ENCODE peak calls at places on chromosomes 4 and X, in eight cellular contexts. U is cardiac muscle cell; I is hepatocyte; R is PC-3; K is H9; M is neural progenitor cell; W is psoas muscle; D is CD8-positive, alpha-beta T cell. A is an unnamed sample.

GRCh38 chrX:21993265-21993664 is 38.9 kb upstream of the PHEX start:
- DNase-seq in U (peak), I (no peak), R (no peak), K (no peak), M (no peak), W (peak), D (no peak), A (no peak)

GRCh38 chr4:136056748-136057147 is 1475.5 kb downstream of the PCDH18 start:
- DNase-seq in U (no peak), I (no peak), R (no peak), K (no peak), M (no peak), W (no peak), D (no peak), A (no peak)

GRCh38 chrX:44474410-44474809 is 68.2 kb downstream of the FUNDC1 start:
- DNase-seq in U (peak), I (no peak), R (peak), K (no peak), M (no peak), W (no peak), D (no peak), A (no peak)

GRCh38 chr4:28287837-28288236 is 1427.2 kb downstream of the STIM2 start:
- DNase-seq in U (peak), I (peak), R (peak), K (no peak), M (no peak), W (no peak), D (no peak), A (peak)

GRCh38 chr4:123997116-123997515 is 600.5 kb downstream of the SPRY1 start:
- DNase-seq in U (no peak), I (no peak), R (peak), K (no peak), M (peak), W (no peak), D (no peak), A (no peak)

GRCh38 chrX:57669961-57670360 is 10.1 kb downstream of the NLRP2B start:
- DNase-seq in U (no peak), I (no peak), R (no peak), K (no peak), M (no peak), W (no peak), D (no peak), A (no peak)

GRCh38 chr4:173288296-173288695 is 45.9 kb downstream of the HMGB2 start:
- DNase-seq in U (peak), I (peak), R (peak), K (peak), M (peak), W (no peak), D (peak), A (no peak)

GRCh38 chrX:16986169-16986568 is 39.7 kb downstream of the REPS2 start:
- DNase-seq in U (no peak), I (no peak), R (no peak), K (no peak), M (no peak), W (no peak), D (no peak), A (no peak)

GRCh38 chrX:66019310-66019652 is 20.6 kb downstream of the VSIG4 start:
- DNase-seq in U (no peak), I (no peak), R (no peak), K (no peak), M (no peak), W (no peak), D (no peak), A (no peak)

GRCh38 chr4:95507561-95507960 is 41.2 kb downstream of the UNC5C start:
- DNase-seq in U (no peak), I (no peak), R (no peak), K (no peak), M (no peak), W (no peak), D (no peak), A (no peak)

GRCh38 chr4:1155314-1155713 is 17.1 kb downstream of the SPON2 start:
- DNase-seq in U (no peak), I (no peak), R (no peak), K (no peak), M (no peak), W (no peak), D (no peak), A (no peak)

GRCh38 chr4:152278505-152279301 is 257.2 kb downstream of the FBXW7 start:
- DNase-seq in U (no peak), I (peak), R (no peak), K (peak), M (no peak), W (no peak), D (no peak), A (no peak)

GRCh38 chr4:4461850-4462249 is 74.9 kb downstream of the NSG1 start:
- DNase-seq in U (no peak), I (peak), R (no peak), K (no peak), M (no peak), W (no peak), D (peak), A (no peak)

GRCh38 chr4:109128589-109128988 is 173.9 kb downstream of the COL25A1 start:
- DNase-seq in U (no peak), I (no peak), R (no peak), K (no peak), M (no peak), W (no peak), D (no peak), A (no peak)

GRCh38 chr4:878796-879729 is 53.1 kb downstream of the GAK start:
- DNase-seq in U (no peak), I (no peak), R (no peak), K (no peak), M (no peak), W (no peak), D (peak), A (no peak)

GRCh38 chr4:129583868-129584267 is 487.9 kb downstream of the C4orf33 start:
- DNase-seq in U (peak), I (no peak), R (no peak), K (no peak), M (no peak), W (peak), D (no peak), A (no peak)

GRCh38 chr4:185782523-185782922 is 29.5 kb downstream of the SORBS2 start:
- DNase-seq in U (peak), I (peak), R (peak), K (no peak), M (no peak), W (no peak), D (no peak), A (no peak)

GRCh38 chrX:95505721-95506120 is 1178.9 kb upstream of the DIAPH2 start:
- DNase-seq in U (no peak), I (peak), R (no peak), K (peak), M (peak), W (no peak), D (no peak), A (no peak)

GRCh38 chrX:35726176-35726575 is 72.0 kb upstream of the MAGEB16 start:
- DNase-seq in U (peak), I (no peak), R (peak), K (no peak), M (no peak), W (no peak), D (no peak), A (no peak)

GRCh38 chrX:44945736-44946135 is 72.7 kb downstream of the KDM6A start:
- DNase-seq in U (no peak), I (no peak), R (peak), K (no peak), M (no peak), W (no peak), D (no peak), A (no peak)

GRCh38 chrX:42290608-42291007 is 367.3 kb upstream of the CASK start:
- DNase-seq in U (peak), I (no peak), R (peak), K (no peak), M (peak), W (no peak), D (no peak), A (no peak)
- TF ChIP-seq CTCF in U (no peak), I (peak), R (peak), K (peak), M (peak), W (no peak), D (no peak), A (peak)

GRCh38 chr4:140400111-140400510 is 26.7 kb downstream of the SCOC start:
- DNase-seq in U (no peak), I (no peak), R (no peak), K (no peak), M (no peak), W (no peak), D (no peak), A (no peak)

GRCh38 chr4:140395668-140396067 is 22.2 kb downstream of the SCOC start:
- DNase-seq in U (no peak), I (no peak), R (peak), K (no peak), M (no peak), W (no peak), D (no peak), A (no peak)
- TF ChIP-seq CTCF in U (no peak), I (no peak), R (peak), K (peak), M (no peak), W (no peak), D (no peak), A (no peak)

GRCh38 chr4:175246941-175247340 is 328.8 kb downstream of the ADAM29 start:
- DNase-seq in U (no peak), I (no peak), R (peak), K (no peak), M (no peak), W (no peak), D (no peak), A (no peak)

GRCh38 chr4:175253184-175253902 is 335.2 kb downstream of the ADAM29 start:
- DNase-seq in U (no peak), I (no peak), R (peak), K (peak), M (peak), W (no peak), D (no peak), A (no peak)

DNA sequence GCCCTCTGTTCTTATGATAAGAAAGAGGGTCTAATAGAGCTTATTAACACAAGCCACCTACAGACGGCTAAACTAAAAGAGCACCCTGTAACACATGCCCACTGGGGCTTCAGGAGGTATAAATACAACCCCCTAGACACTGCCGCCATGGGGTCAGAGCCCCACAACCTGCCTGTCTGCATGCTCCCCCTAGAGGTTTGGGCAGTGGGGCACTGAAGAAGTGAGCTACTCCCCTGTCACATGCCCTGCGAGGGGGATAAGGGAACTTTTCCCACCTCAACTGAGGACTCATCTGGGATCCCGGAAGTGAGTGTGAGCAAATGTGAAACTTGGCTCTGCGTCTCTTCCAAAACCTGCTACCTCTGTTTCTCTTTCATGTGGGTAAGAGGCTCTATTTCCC is 334.5 kb downstream of the ADAM29 start:
- DNase-seq in U (no peak), I (no peak), R (no peak), K (peak), M (no peak), W (no peak), D (no peak), A (no peak)
- TF ChIP-seq CTCF in U (no peak), I (no peak), R (no peak), K (peak), M (no peak), W (no peak), D (no peak), A (no peak)

DNA sequence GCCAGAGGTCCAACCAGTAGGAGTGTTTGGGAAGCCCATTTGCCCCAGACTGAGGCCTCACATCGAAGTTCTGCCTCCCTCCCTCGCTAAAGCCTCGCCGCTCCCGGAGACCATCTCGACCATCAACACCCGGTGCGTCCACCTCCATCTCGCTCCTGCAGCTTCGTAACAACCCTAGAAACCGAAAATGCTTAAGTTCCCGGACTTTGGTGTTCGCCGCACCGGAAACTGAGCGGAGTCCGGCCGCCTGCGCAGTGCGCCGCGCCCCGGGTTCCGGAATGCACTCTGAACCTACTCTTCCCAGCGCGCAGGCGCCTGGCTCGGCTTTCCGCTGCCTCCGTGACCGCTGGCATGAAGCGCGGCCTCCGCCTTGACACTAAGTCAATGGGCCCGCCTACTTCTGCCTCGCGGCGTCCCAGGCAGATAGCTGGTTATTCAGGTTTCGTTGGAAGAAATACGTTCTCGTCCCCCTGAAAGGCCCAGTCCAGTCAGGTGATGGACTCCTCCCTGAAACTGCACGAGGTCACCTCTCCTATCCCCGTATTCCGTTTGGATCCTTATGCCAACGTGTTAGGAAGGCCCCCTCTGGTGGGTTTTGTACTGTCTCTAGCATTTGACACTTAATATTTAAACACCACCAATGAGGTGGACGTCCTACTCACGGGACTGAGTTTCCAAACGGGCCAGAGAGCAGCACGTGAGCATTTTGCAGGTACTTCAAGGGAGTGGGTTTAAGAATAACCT is 21.4 kb downstream of the FABP2 start:
- DNase-seq in U (peak), I (peak), R (peak), K (peak), M (peak), W (peak), D (peak), A (peak)
- TF ChIP-seq CTCF in U (peak), I (peak), R (no peak), K (peak), M (peak), W (no peak), D (no peak), A (peak)

GRCh38 chrX:71612256-71612655 is 6.1 kb downstream of the CXCR3 start:
- DNase-seq in U (no peak), I (no peak), R (no peak), K (no peak), M (no peak), W (no peak), D (no peak), A (no peak)
- TF ChIP-seq CTCF in U (no peak), I (no peak), R (no peak), K (no peak), M (no peak), W (no peak), D (no peak), A (no peak)

DNA sequence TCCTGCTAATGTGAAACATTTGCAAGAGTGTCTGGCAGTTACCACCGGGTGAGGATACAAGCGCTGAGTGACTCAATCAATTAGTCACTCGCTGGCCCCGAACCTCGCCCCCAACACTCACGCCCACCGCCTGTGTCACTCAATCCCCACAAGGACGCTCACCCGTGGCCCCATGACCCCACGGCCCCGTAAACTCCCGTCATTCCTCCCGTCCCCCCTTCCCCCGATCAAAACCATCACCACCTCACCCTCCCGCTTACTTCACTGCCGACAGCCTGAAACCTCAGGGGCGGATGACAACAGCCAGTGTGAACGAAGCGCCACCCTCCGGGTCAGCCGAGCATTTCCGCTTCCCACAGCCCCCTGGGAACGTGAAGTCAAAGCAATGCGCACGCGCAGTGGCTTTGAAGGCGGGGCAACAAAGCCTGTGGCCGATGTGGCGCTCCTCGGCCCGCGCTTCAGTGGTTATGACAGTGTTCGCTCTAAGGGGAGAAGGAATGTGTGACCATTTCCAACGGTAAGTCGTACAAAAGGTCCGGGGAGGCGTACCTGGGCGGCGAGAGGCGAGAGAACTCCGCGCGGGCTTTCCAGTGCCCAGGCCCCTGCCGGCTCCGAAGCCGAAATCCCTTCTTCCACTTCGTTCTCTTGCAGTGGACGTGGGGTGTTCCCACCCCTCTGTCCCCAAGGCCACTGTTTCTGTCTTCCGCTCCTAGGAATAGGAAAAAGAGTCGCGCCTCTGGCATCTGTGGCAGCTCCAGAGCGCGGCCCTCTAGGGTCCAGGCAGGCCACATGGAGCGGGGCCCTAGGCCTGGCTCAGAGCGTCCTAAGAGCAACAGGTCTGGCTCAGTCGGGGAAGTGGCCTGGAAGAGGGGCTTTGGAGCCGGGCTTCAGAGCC is at the start of gene ZNF674:
- DNase-seq in U (peak), I (peak), R (peak), K (peak), M (peak), W (peak), D (peak), A (peak)
- TF ChIP-seq CTCF in U (peak), I (peak), R (peak), K (peak), M (peak), W (peak), D (no peak), A (peak)

GRCh38 chr4:81260443-81261102 is 45.6 kb upstream of the PRKG2 start:
- DNase-seq in U (peak), I (no peak), R (peak), K (peak), M (peak), W (no peak), D (no peak), A (no peak)
- TF ChIP-seq CTCF in U (peak), I (peak), R (peak), K (peak), M (peak), W (no peak), D (no peak), A (peak)